ENCODE peak calls at places on chromosomes 7 and 10, in four cellular contexts. One of them, this sample, is unnamed.

GRCh38 chr10:124996127-124996853 is 54.4 kb downstream of the ZRANB1 start:
- DNase-seq in C1 segment of cervical spinal cord: no peak
- DNase-seq in T-helper 2 cell: no peak
- DNase-seq in activated T-cell treated with anti-CD3 and anti-CD28 coated beads for 24 hours: no peak
- DNase-seq in this sample: no peak

GRCh38 chr7:22356855-22357310 is at the start of gene RAPGEF5:
- DNase-seq in C1 segment of cervical spinal cord: no peak
- DNase-seq in T-helper 2 cell: peak
- DNase-seq in activated T-cell treated with anti-CD3 and anti-CD28 coated beads for 24 hours: no peak
- DNase-seq in this sample: no peak

GRCh38 chr10:14056545-14057332 is 274.0 kb downstream of the FRMD4A start:
- DNase-seq in C1 segment of cervical spinal cord: no peak
- DNase-seq in T-helper 2 cell: no peak
- DNase-seq in activated T-cell treated with anti-CD3 and anti-CD28 coated beads for 24 hours: no peak
- DNase-seq in this sample: no peak

GRCh38 chr10:112375721-112376577 is 2.0 kb downstream of the ACSL5 start:
- DNase-seq in C1 segment of cervical spinal cord: peak
- DNase-seq in T-helper 2 cell: peak
- DNase-seq in activated T-cell treated with anti-CD3 and anti-CD28 coated beads for 24 hours: no peak
- DNase-seq in this sample: no peak

GRCh38 chr10:69801094-69801433 is 642 bp upstream of the COL13A1 start:
- DNase-seq in C1 segment of cervical spinal cord: no peak
- DNase-seq in T-helper 2 cell: peak
- DNase-seq in activated T-cell treated with anti-CD3 and anti-CD28 coated beads for 24 hours: peak
- DNase-seq in this sample: peak

GRCh38 chr10:104641150-104642000 is at the start of gene SORCS3:
- DNase-seq in C1 segment of cervical spinal cord: no peak
- DNase-seq in T-helper 2 cell: no peak
- DNase-seq in activated T-cell treated with anti-CD3 and anti-CD28 coated beads for 24 hours: no peak
- DNase-seq in this sample: no peak

GRCh38 chr10:101287922-101288638 is 58.8 kb upstream of the LBX1 start:
- DNase-seq in C1 segment of cervical spinal cord: peak
- DNase-seq in T-helper 2 cell: no peak
- DNase-seq in activated T-cell treated with anti-CD3 and anti-CD28 coated beads for 24 hours: no peak
- DNase-seq in this sample: no peak

GRCh38 chr7:128687131-128687530 is 15.0 kb downstream of the GARIN1A start:
- DNase-seq in C1 segment of cervical spinal cord: no peak
- DNase-seq in T-helper 2 cell: no peak
- DNase-seq in activated T-cell treated with anti-CD3 and anti-CD28 coated beads for 24 hours: no peak
- DNase-seq in this sample: no peak

GRCh38 chr7:31811650-31812461 is 124.8 kb downstream of the PPP1R17 start:
- DNase-seq in C1 segment of cervical spinal cord: peak
- DNase-seq in T-helper 2 cell: no peak
- DNase-seq in activated T-cell treated with anti-CD3 and anti-CD28 coated beads for 24 hours: no peak
- DNase-seq in this sample: no peak

GRCh38 chr7:30727061-30727945 is 24.6 kb upstream of the INMT start:
- DNase-seq in C1 segment of cervical spinal cord: no peak
- DNase-seq in T-helper 2 cell: peak
- DNase-seq in activated T-cell treated with anti-CD3 and anti-CD28 coated beads for 24 hours: peak
- DNase-seq in this sample: peak

GRCh38 chr10:117444497-117445040 is 69.3 kb upstream of the PDZD8 start:
- DNase-seq in C1 segment of cervical spinal cord: no peak
- DNase-seq in T-helper 2 cell: no peak
- DNase-seq in activated T-cell treated with anti-CD3 and anti-CD28 coated beads for 24 hours: no peak
- DNase-seq in this sample: no peak

GRCh38 chr7:28005848-28006233 is 174.8 kb downstream of the JAZF1 start:
- DNase-seq in C1 segment of cervical spinal cord: no peak
- DNase-seq in T-helper 2 cell: no peak
- DNase-seq in activated T-cell treated with anti-CD3 and anti-CD28 coated beads for 24 hours: no peak
- DNase-seq in this sample: no peak

GRCh38 chr7:5678295-5679046 is 103.0 kb downstream of the RNF216 start:
- DNase-seq in C1 segment of cervical spinal cord: no peak
- DNase-seq in T-helper 2 cell: no peak
- DNase-seq in activated T-cell treated with anti-CD3 and anti-CD28 coated beads for 24 hours: no peak
- DNase-seq in this sample: no peak

GRCh38 chr10:12351447-12351846 is 2.1 kb downstream of the CAMK1D start:
- DNase-seq in C1 segment of cervical spinal cord: no peak
- DNase-seq in T-helper 2 cell: no peak
- DNase-seq in activated T-cell treated with anti-CD3 and anti-CD28 coated beads for 24 hours: no peak
- DNase-seq in this sample: no peak

GRCh38 chr10:43336061-43336460 is 35.4 kb upstream of the FXYD4 start:
- DNase-seq in C1 segment of cervical spinal cord: no peak
- DNase-seq in T-helper 2 cell: no peak
- DNase-seq in activated T-cell treated with anti-CD3 and anti-CD28 coated beads for 24 hours: no peak
- DNase-seq in this sample: no peak

This sample was measured in stimulated activated CD4-positive, alpha-beta T cell treated with anti-CD3 and anti-CD28 coated beads, Interleukin-4, amount 100 ng/mL, for 48 hours.